ENCODE peak calls at places on chromosomes 6 and 20, in five cellular contexts. T, V, O, A and J are unnamed samples.
A peak's percentile ranks its signal among the peaks of the same experiment; 100 is the strongest.

GRCh38 chr6:162119349-162119748 is 608.2 kb downstream of the PRKN start:
- DNase-seq in T (no peak), V (no peak), O (peak; percentile 17), A (peak; percentile 59), J (no peak)

GRCh38 chr20:49517509-49518100 is 35.1 kb upstream of the KCNB1 start:
- DNase-seq in T (no peak), V (no peak), O (no peak), A (no peak), J (no peak)

GRCh38 chr20:36804425-36804824 is 30.9 kb upstream of the DSN1 start:
- DNase-seq in T (no peak), V (no peak), O (no peak), A (no peak), J (no peak)

GRCh38 chr6:109237082-109237985 is 142.0 kb downstream of the CEP57L1 start:
- DNase-seq in T (no peak), V (no peak), O (no peak), A (peak; percentile 42), J (no peak)

GRCh38 chr6:29530671-29531310 is 28.7 kb downstream of the UBD start:
- DNase-seq in T (no peak), V (no peak), O (no peak), A (no peak), J (no peak)

GRCh38 chr6:53294095-53294494 is 54.7 kb downstream of the ELOVL5 start:
- DNase-seq in T (no peak), V (peak; percentile 4), O (no peak), A (no peak), J (no peak)

GRCh38 chr20:52102126-52102525 is 89.5 kb downstream of the ZFP64 start:
- DNase-seq in T (no peak), V (no peak), O (no peak), A (no peak), J (no peak)

GRCh38 chr6:19210849-19211590 is 626.1 kb upstream of the ID4 start:
- DNase-seq in T (no peak), V (no peak), O (peak; percentile 22), A (peak; percentile 13), J (peak; percentile 6)

GRCh38 chr6:122735618-122736017 is 43.9 kb upstream of the FABP7 start:
- DNase-seq in T (no peak), V (no peak), O (no peak), A (no peak), J (no peak)

GRCh38 chr6:158287047-158287446 is 25.2 kb upstream of the TULP4 start:
- DNase-seq in T (no peak), V (no peak), O (no peak), A (no peak), J (no peak)

GRCh38 chr6:158284340-158285210 is 27.7 kb upstream of the TULP4 start:
- DNase-seq in T (peak; percentile 74), V (no peak), O (no peak), A (no peak), J (no peak)

GRCh38 chr6:158285321-158285960 is 26.8 kb upstream of the TULP4 start:
- DNase-seq in T (no peak), V (no peak), O (no peak), A (no peak), J (no peak)

GRCh38 chr6:158286413-158286812 is 25.9 kb upstream of the TULP4 start:
- DNase-seq in T (no peak), V (no peak), O (no peak), A (no peak), J (no peak)

GRCh38 chr6:158283304-158284005 is 28.8 kb upstream of the TULP4 start:
- DNase-seq in T (peak; percentile 61), V (no peak), O (no peak), A (no peak), J (peak; percentile 17)
- H3K4me3 ChIP-seq in T (peak overlapping the region; percentile 44), V (no peak overlapping the region), O (no peak overlapping the region), A (no peak overlapping the region), J (no peak overlapping the region)

DNA sequence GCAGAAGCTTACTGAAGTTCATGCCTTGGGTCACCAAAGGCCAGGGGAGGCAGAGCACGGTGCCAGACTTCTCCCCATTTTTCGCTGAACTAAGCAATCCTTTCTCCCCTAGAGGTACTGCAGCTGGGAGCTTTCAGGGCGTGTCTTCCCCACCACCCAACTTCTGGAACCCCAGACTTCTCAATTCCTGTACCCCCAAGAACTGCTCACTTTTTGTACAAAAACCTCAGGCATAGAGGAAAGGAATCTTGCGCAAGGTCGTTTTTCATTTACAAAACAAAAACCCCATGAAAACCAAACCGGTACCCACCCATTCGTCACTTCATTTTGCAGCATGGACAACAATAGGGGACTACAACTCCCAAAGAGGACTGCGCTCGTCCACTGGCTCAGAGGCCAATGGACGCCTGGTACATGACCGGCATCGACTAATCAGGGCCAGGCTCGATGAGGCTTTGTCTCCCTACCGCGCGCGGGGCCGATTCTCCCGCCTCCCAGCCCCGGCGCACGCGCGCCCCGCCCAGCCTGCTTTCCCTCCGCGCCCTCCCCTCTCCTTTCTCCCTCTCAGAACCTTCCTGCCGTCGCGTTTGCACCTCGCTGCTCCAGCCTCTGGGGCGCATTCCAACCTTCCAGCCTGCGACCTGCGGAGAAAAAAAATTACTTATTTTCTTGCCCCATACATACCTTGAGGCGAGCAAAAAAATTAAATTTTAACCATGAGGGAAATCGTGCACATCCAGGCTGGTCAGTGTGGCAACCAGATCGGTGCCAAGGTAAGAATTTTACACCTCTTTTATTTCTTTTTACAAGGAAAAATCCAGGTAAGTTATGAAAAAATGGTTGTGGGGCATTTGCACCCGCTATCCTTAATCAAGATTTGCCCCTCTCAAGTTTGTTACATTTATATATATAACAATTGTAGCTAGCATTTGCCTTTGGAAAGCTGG is at the start of gene TUBB:
- DNase-seq in T (peak; percentile 98), V (peak; percentile 96), O (peak; percentile 96), A (peak; percentile 99), J (peak; percentile 98)
- TF ChIP-seq CTCF in T (no peak), V (no peak), O (no peak), A (no peak), J (no peak)

GRCh38 chr20:4601630-4602296 is 119.9 kb upstream of the PRND start:
- DNase-seq in T (no peak), V (peak; percentile 44), O (peak; percentile 76), A (no peak), J (no peak)
- H3K4me3 ChIP-seq in T (no peak overlapping the region), V (peak overlapping the region; percentile 21), O (no peak overlapping the region), A (no peak overlapping the region), J (no peak overlapping the region)

GRCh38 chr20:21699216-21699508 is 6.3 kb upstream of the PAX1 start:
- DNase-seq in T (no peak), V (no peak), O (no peak), A (no peak), J (no peak)

GRCh38 chr20:21698494-21699215 is 6.8 kb upstream of the PAX1 start:
- DNase-seq in T (no peak), V (no peak), O (no peak), A (no peak), J (no peak)

DNA sequence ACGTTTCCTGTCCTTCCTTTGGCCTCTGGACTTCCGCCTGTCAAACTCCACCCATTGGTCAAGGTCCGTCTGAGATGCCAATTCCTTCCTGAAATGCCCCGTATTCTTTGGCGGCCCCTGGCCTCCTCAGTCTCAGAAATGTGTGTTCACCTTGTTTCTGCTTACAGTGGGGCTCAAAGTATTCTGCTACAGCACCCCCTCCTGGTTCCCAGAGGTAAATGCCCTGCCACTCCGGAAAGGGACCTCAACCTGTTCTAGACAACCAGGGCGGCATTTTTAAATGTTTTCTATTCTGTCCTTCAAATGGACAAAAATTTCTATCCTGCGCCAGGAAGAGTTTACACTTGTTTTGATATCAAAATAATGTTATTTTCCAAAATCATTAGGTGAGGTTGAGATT is 12.1 kb upstream of the PAX1 start:
- DNase-seq in T (no peak), V (no peak), O (no peak), A (peak; percentile 4), J (peak; percentile 23)
- TF ChIP-seq CTCF in T (no peak), V (peak; percentile 45), O (no peak), A (peak; percentile 19), J (peak; percentile 53)

DNA sequence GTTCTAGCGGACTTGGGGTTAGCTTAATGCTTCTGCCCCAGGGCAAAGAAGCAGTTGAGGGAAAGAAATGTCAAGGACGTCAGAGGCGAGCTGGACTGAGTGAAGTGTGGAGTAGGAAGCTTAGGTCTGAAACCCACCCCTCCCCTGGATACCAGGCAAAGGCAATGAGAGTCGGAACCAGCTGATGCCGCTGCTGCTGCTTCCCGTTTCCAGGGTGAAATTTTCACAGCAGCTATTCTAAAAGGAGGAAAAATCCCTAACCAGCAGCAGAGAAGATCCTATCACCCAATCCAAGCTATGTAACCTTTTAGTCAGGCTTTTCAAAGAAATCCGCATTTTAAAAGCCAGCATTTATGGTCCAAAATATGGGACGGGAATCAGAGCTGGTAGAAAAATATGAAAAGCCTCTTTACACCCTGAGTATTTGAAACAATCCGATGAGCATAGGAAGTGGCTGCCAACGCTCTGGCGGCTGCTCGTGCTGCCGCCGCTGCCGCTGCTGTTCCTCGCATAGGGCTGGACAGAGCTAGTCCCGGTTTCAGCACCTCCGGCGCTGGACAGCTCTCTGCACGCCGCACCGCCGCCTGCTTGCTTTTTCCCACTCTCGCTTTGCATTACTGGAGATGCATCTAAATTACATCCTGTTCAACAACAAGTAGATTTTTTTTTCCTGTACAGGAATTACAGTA is 564.2 kb downstream of the LMBRD1 start:
- DNase-seq in T (peak; percentile 70), V (no peak), O (peak; percentile 80), A (peak; percentile 51), J (peak; percentile 52)
- H3K4me3 ChIP-seq in T (no peak overlapping the region), V (no peak overlapping the region), O (no peak overlapping the region), A (no peak overlapping the region), J (no peak overlapping the region)

GRCh38 chr20:46649965-46650542 is 1.2 kb downstream of the SLC13A3 start:
- DNase-seq in T (no peak), V (no peak), O (no peak), A (no peak), J (no peak)

GRCh38 chr20:46651091-46651962 is at the start of gene SLC13A3:
- DNase-seq in T (no peak), V (no peak), O (no peak), A (no peak), J (no peak)

GRCh38 chr20:46648903-46649649 is 2.2 kb downstream of the SLC13A3 start:
- DNase-seq in T (no peak), V (no peak), O (no peak), A (no peak), J (peak; percentile 24)

GRCh38 chr20:46650575-46651090 is 626 bp downstream of the SLC13A3 start:
- DNase-seq in T (no peak), V (no peak), O (no peak), A (no peak), J (no peak)

DNA sequence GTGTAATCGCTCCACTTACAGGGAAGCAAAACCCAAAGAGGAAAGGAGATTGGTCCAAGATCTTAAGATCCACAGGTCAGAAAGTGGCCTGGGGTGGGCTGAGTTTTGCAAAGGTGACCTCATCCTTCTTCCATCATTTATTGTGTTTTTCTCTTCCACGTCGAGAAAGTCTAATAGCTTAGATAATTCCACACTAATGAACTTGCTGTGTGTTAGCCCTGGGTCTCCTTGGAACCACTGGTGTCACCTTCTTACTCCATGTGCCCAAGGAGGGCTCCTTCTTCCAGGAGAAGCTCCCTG is 1.7 kb downstream of the SLC13A3 start:
- DNase-seq in T (no peak), V (no peak), O (no peak), A (no peak), J (no peak)
- TF ChIP-seq CTCF in T (no peak), V (no peak), O (no peak), A (no peak), J (no peak)